ENCODE peak calls at places on chromosomes 5 and 9, in ten cellular contexts. L is activated effector memory CD4-positive, alpha-beta T cell treated with anti-CD3 and anti-CD28 coated beads, Interleukin-2, amount 50 U/mL, for 16 hours; V is ELR; A is astrocyte of the spinal cord; H is left ventricle myocardium superior; J is psoas muscle; D is A549; O is OCI-LY7; F is NCI-H1092 treated with DMSO at 0.1 percent for 48 hours; R is posterior cingulate gyrus. N is an unnamed sample.

GRCh38 chr5:178483620-178484019 is 106.6 kb downstream of the COL23A1 start:
- DNase-seq in H (peak; percentile 59), F (no peak), O (peak; percentile 19), J (no peak), D (no peak), R (peak; percentile 67), A (no peak), V (no peak), L (peak; percentile 75), N (peak; percentile 32)

GRCh38 chr5:159774476-159775031 is 141.7 kb upstream of the ADRA1B start:
- DNase-seq in O (no peak), R (no peak), D (no peak), H (no peak), A (no peak), F (no peak), L (no peak), V (no peak), J (no peak), N (no peak)

GRCh38 chr9:134623408-134624066 is 18.1 kb upstream of the COL5A1 start:
- DNase-seq in A (no peak), D (no peak), J (no peak), L (peak; percentile 52), V (no peak), R (peak; percentile 70), H (peak; percentile 21), F (no peak), O (no peak), N (no peak)

GRCh38 chr5:72624641-72625236 is 117.5 kb upstream of the ZNF366 start:
- DNase-seq in J (peak; percentile 38), L (no peak), O (no peak), D (no peak), H (peak; percentile 41), F (no peak), A (peak; percentile 53), V (peak; percentile 75), R (peak; percentile 93), N (no peak)

GRCh38 chr9:107707915-107708441 is 218.4 kb upstream of the KLF4 start:
- DNase-seq in R (no peak), D (peak; percentile 25), J (no peak), V (peak; percentile 79), F (no peak), L (no peak), O (no peak), H (no peak), A (peak; percentile 57), N (no peak)

GRCh38 chr5:172007795-172008465 is 1.5 kb upstream of the FBXW11 start:
- DNase-seq in J (no peak), R (no peak), F (no peak), O (no peak), A (peak; percentile 66), H (no peak), V (peak; percentile 82), D (no peak), L (no peak), N (no peak)

GRCh38 chr5:180333661-180334060 is 19.5 kb downstream of the GFPT2 start:
- DNase-seq in V (peak; percentile 80), D (peak; percentile 85), L (no peak), H (no peak), A (peak; percentile 76), O (no peak), R (peak; percentile 62), F (no peak), J (no peak), N (no peak)

GRCh38 chr9:79565245-79565644 is 6.5 kb upstream of the TLE4 start:
- DNase-seq in A (no peak), J (no peak), R (no peak), H (no peak), F (no peak), V (peak; percentile 51), O (peak; percentile 39), D (no peak), L (no peak), N (no peak)

GRCh38 chr9:127360829-127361228 is 36.1 kb upstream of the SLC2A8 start:
- DNase-seq in F (no peak), O (no peak), J (no peak), D (peak; percentile 40), V (peak; percentile 55), R (peak; percentile 86), L (no peak), H (no peak), A (peak; percentile 63), N (no peak)

GRCh38 chr5:116145416-116145815 is 60.6 kb downstream of the COMMD10 start:
- DNase-seq in L (no peak), O (no peak), R (no peak), D (no peak), J (no peak), A (no peak), H (no peak), V (no peak), F (no peak), N (no peak)

GRCh38 chr5:132220476-132220875 is 7.2 kb downstream of the P4HA2 start:
- DNase-seq in H (no peak), L (no peak), R (no peak), D (no peak), F (no peak), J (no peak), O (no peak), A (no peak), V (no peak), N (no peak)

GRCh38 chr9:127931092-127931881 is 710 bp upstream of the PIP5KL1 start:
- DNase-seq in R (no peak), V (peak; percentile 78), F (no peak), J (no peak), L (no peak), O (no peak), H (no peak), A (peak; percentile 80), D (peak; percentile 77), N (no peak)

GRCh38 chr5:67291066-67291465 is 94.5 kb upstream of the CD180 start:
- DNase-seq in H (no peak), V (no peak), A (no peak), J (no peak), R (no peak), L (no peak), F (no peak), O (no peak), D (no peak), N (no peak)

GRCh38 chr9:78167356-78167755 is 68.5 kb upstream of the CEP78 start:
- DNase-seq in O (no peak), L (no peak), F (peak; percentile 8), H (no peak), V (no peak), R (no peak), D (no peak), A (peak; percentile 5), J (no peak), N (no peak)

GRCh38 chr5:135033866-135034185 is 202 bp downstream of the PITX1 start:
- DNase-seq in A (no peak), F (no peak), V (no peak), R (no peak), L (no peak), J (no peak), H (no peak), D (no peak), O (no peak), N (no peak)